ENCODE peak calls at places on chromosomes 12 and 14, in ten cellular contexts. M, O, B, G, E, N, T, X, Z and R are unnamed samples.

GRCh38 chr12:49233842-49234526 is 30.9 kb upstream of the TUBA1C start:
- DNase-seq in M (no peak), O (peak), B (peak), G (peak), E (no peak), N (no peak), T (no peak), X (no peak), Z (peak), R (peak)

GRCh38 chr12:26688344-26688904 is 144.6 kb downstream of the ITPR2 start:
- DNase-seq in M (no peak), O (no peak), B (no peak), G (no peak), E (no peak), N (no peak), T (no peak), X (no peak), Z (no peak), R (no peak)

GRCh38 chr12:117881517-117881916 is 87.3 kb downstream of the KSR2 start:
- DNase-seq in M (no peak), O (no peak), B (no peak), G (no peak), E (no peak), N (no peak), T (no peak), X (no peak), Z (no peak), R (no peak)

GRCh38 chr12:70031046-70031445 is 206.0 kb downstream of the MYRFL start:
- DNase-seq in M (no peak), O (no peak), B (no peak), G (no peak), E (no peak), N (peak), T (no peak), X (no peak), Z (no peak), R (no peak)

GRCh38 chr12:100026241-100026640 is 41.5 kb upstream of the ANKS1B start:
- DNase-seq in M (no peak), O (no peak), B (no peak), G (no peak), E (no peak), N (no peak), T (no peak), X (peak), Z (no peak), R (no peak)

GRCh38 chr12:104742551-104742961 is 215.5 kb downstream of the SLC41A2 start:
- DNase-seq in M (no peak), O (peak), B (peak), G (no peak), E (no peak), N (no peak), T (no peak), X (no peak), Z (peak), R (peak)

GRCh38 chr12:93008044-93008778 is 79.1 kb upstream of the EEA1 start:
- DNase-seq in M (no peak), O (no peak), B (no peak), G (no peak), E (no peak), N (no peak), T (no peak), X (no peak), Z (no peak), R (no peak)

GRCh38 chr12:82650627-82651337 is 35.9 kb upstream of the TMTC2 start:
- DNase-seq in M (no peak), O (peak), B (no peak), G (no peak), E (no peak), N (peak), T (peak), X (no peak), Z (no peak), R (no peak)

GRCh38 chr14:80629606-80630005 is 311.9 kb downstream of the CEP128 start:
- DNase-seq in M (peak), O (no peak), B (no peak), G (no peak), E (no peak), N (no peak), T (no peak), X (peak), Z (no peak), R (no peak)